ENCODE peak calls at places on chromosome 2, in seven cellular contexts. G is fibroblast of lung, Q is psoas muscle, M is thoracic aorta, W is omental fat pad, L is HL-60, F is keratinocyte. O is an unnamed sample.

GRCh38 chr2:185796758-185797157 is 58.2 kb downstream of the FSIP2 start:
- DNase-seq in G (no peak), Q (no peak), M (no peak), W (no peak), L (no peak), F (no peak), O (no peak)

GRCh38 chr2:241062342-241063092 is 39.6 kb downstream of the MTERF4 start:
- DNase-seq in G (no peak), Q (no peak), M (no peak), W (no peak), L (no peak), F (peak; percentile 15), O (no peak)

GRCh38 chr2:9852881-9853280 is 9.6 kb downstream of the TAF1B start:
- DNase-seq in G (no peak), Q (no peak), M (no peak), W (no peak), L (no peak), F (no peak), O (no peak)

GRCh38 chr2:108909275-108909823 is 79.7 kb downstream of the EDAR start:
- DNase-seq in G (no peak), Q (no peak), M (no peak), W (no peak), L (no peak), F (no peak), O (no peak)

GRCh38 chr2:49753344-49753930 is 599.1 kb upstream of the FSHR start:
- DNase-seq in G (peak; percentile 0), Q (no peak), M (no peak), W (no peak), L (no peak), F (no peak), O (peak; percentile 1)

GRCh38 chr2:37616674-37616999 is 54.8 kb downstream of the CDC42EP3 start:
- DNase-seq in G (peak; percentile 89), Q (no peak), M (no peak), W (no peak), L (no peak), F (no peak), O (no peak)

GRCh38 chr2:47198985-47199451 is 43.9 kb upstream of the STPG4 start:
- DNase-seq in G (peak; percentile 100), Q (no peak), M (no peak), W (no peak), L (no peak), F (peak; percentile 80), O (peak; percentile 54)

GRCh38 chr2:31384771-31385276 is 29.7 kb downstream of the XDH start:
- DNase-seq in G (peak; percentile 98), Q (no peak), M (no peak), W (no peak), L (no peak), F (peak; percentile 88), O (peak; percentile 91)

GRCh38 chr2:101190753-101191516 is 39.8 kb upstream of the TBC1D8 start:
- DNase-seq in G (no peak), Q (no peak), M (no peak), W (no peak), L (peak; percentile 53), F (no peak), O (no peak)

GRCh38 chr2:226618875-226619605 is 180.6 kb downstream of the IRS1 start:
- DNase-seq in G (peak; percentile 63), Q (no peak), M (no peak), W (no peak), L (no peak), F (no peak), O (no peak)

GRCh38 chr2:20580690-20581437 is 70.0 kb downstream of the HS1BP3 start:
- DNase-seq in G (no peak), Q (no peak), M (no peak), W (no peak), L (no peak), F (no peak), O (no peak)

GRCh38 chr2:217656366-217656765 is 346.4 kb downstream of the TNS1 start:
- DNase-seq in G (no peak), Q (no peak), M (no peak), W (no peak), L (no peak), F (no peak), O (no peak)

GRCh38 chr2:66805136-66805535 is 370.2 kb downstream of the MEIS1 start:
- DNase-seq in G (peak; percentile 79), Q (no peak), M (no peak), W (no peak), L (no peak), F (no peak), O (no peak)

GRCh38 chr2:80238692-80239469 is 65.7 kb downstream of the LRRTM1 start:
- DNase-seq in G (peak; percentile 3), Q (no peak), M (no peak), W (peak; percentile 44), L (peak; percentile 10), F (no peak), O (peak; percentile 33)

GRCh38 chr2:109452318-109453305 is 161.2 kb downstream of the SEPTIN10 start:
- DNase-seq in G (no peak), Q (no peak), M (no peak), W (no peak), L (no peak), F (no peak), O (no peak)

GRCh38 chr2:28752608-28752984 is 966 bp downstream of the PPP1CB start:
- DNase-seq in G (no peak), Q (no peak), M (no peak), W (no peak), L (no peak), F (no peak), O (no peak)

GRCh38 chr2:56185101-56185581 is 1.4 kb downstream of the CCDC85A start:
- DNase-seq in G (no peak), Q (peak; percentile 35), M (no peak), W (no peak), L (no peak), F (no peak), O (no peak)

GRCh38 chr2:232482301-232483238 is 5.1 kb downstream of the ECEL1 start:
- DNase-seq in G (no peak), Q (no peak), M (no peak), W (no peak), L (no peak), F (no peak), O (no peak)

GRCh38 chr2:42196403-42197267 is 27.5 kb downstream of the EML4 start:
- DNase-seq in G (peak; percentile 61), Q (no peak), M (no peak), W (no peak), L (peak; percentile 76), F (no peak), O (no peak)

GRCh38 chr2:2650608-2651375 is 319.7 kb upstream of the MYT1L start:
- DNase-seq in G (no peak), Q (no peak), M (no peak), W (no peak), L (no peak), F (no peak), O (no peak)

GRCh38 chr2:62933398-62933917 is 117.2 kb upstream of the OTX1 start:
- DNase-seq in G (no peak), Q (no peak), M (no peak), W (no peak), L (no peak), F (no peak), O (no peak)

GRCh38 chr2:216735661-216736060 is 40.3 kb upstream of the IGFBP5 start:
- DNase-seq in G (no peak), Q (no peak), M (no peak), W (no peak), L (no peak), F (no peak), O (no peak)

GRCh38 chr2:142582317-142582716 is 295.1 kb upstream of the KYNU start:
- DNase-seq in G (no peak), Q (no peak), M (no peak), W (no peak), L (no peak), F (no peak), O (no peak)
- TF ChIP-seq CTCF in G (peak; percentile 5), Q (no peak), M (no peak), W (no peak), L (no peak), F (no peak), O (no peak)

GRCh38 chr2:75290600-75291140 is 91.3 kb upstream of the TACR1 start:
- DNase-seq in G (peak; percentile 49), Q (no peak), M (no peak), W (no peak), L (no peak), F (no peak), O (no peak)
- TF ChIP-seq CTCF in G (peak; percentile 61), Q (peak; percentile 8), M (no peak), W (no peak), L (no peak), F (peak; percentile 8), O (no peak)

GRCh38 chr2:120456867-120457266 is 110.9 kb downstream of the INHBB start:
- DNase-seq in G (no peak), Q (no peak), M (no peak), W (no peak), L (no peak), F (no peak), O (no peak)
- TF ChIP-seq CTCF in G (no peak), Q (no peak), M (no peak), W (no peak), L (no peak), F (peak; percentile 21), O (no peak)

GRCh38 chr2:61898810-61899209 is 6.7 kb upstream of the COMMD1 start:
- DNase-seq in G (no peak), Q (no peak), M (no peak), W (no peak), L (peak; percentile 31), F (no peak), O (no peak)
- TF ChIP-seq CTCF in G (peak; percentile 52), Q (no peak), M (peak; percentile 26), W (no peak), L (peak; percentile 38), F (peak; percentile 51), O (peak; percentile 64)

GRCh38 chr2:71804251-71804650 is 343.4 kb downstream of the CYP26B1 start:
- DNase-seq in G (no peak), Q (no peak), M (no peak), W (no peak), L (no peak), F (no peak), O (no peak)
- TF ChIP-seq CTCF in G (no peak), Q (peak; percentile 12), M (peak; percentile 14), W (no peak), L (no peak), F (no peak), O (no peak)

GRCh38 chr2:40955635-40956034 is 503.7 kb upstream of the SLC8A1 start:
- DNase-seq in G (no peak), Q (no peak), M (no peak), W (no peak), L (no peak), F (no peak), O (no peak)
- TF ChIP-seq CTCF in G (no peak), Q (no peak), M (no peak), W (no peak), L (no peak), F (no peak), O (no peak)

GRCh38 chr2:26178746-26179436 is 6.0 kb downstream of the GAREM2 start:
- DNase-seq in G (no peak), Q (no peak), M (no peak), W (no peak), L (no peak), F (no peak), O (no peak)
- TF ChIP-seq CTCF in G (no peak), Q (no peak), M (no peak), W (no peak), L (no peak), F (no peak), O (no peak)

O was measured in RWPE1.